ENCODE peak calls at places on chromosomes 1 and 21, in six cellular contexts. V is colonic mucosa, N is tibial artery, L is activated T-cell treated with anti-CD3 and anti-CD28 coated beads for 24 hours, H is astrocyte of the spinal cord, S is bronchial epithelial cell. W is an unnamed sample.

GRCh38 chr1:206116191-206116872 is 856 bp downstream of the AVPR1B start:
- DNase-seq in V (no peak), N (no peak), L (no peak), H (no peak), S (no peak), W (no peak)

GRCh38 chr1:112808861-112809684 is 93.9 kb upstream of the PPM1J start:
- DNase-seq in V (peak; percentile 85), N (peak; percentile 64), L (peak; percentile 47), H (peak; percentile 66), S (peak; percentile 56), W (peak; percentile 81)

GRCh38 chr1:230708631-230709580 is 5.0 kb downstream of the AGT start:
- DNase-seq in V (peak; percentile 93), N (no peak), L (no peak), H (no peak), S (peak; percentile 22), W (no peak)

GRCh38 chr1:232968396-232968795 is 18.0 kb downstream of the NTPCR start:
- DNase-seq in V (no peak), N (no peak), L (no peak), H (no peak), S (no peak), W (no peak)

GRCh38 chr1:1895456-1896333 is 4.8 kb upstream of the GNB1 start:
- DNase-seq in V (no peak), N (no peak), L (no peak), H (no peak), S (no peak), W (no peak)

GRCh38 chr1:41609166-41609883 is 124.8 kb upstream of the EDN2 start:
- DNase-seq in V (no peak), N (no peak), L (no peak), H (no peak), S (no peak), W (no peak)

GRCh38 chr1:51661081-51661518 is 44.2 kb downstream of the OSBPL9 start:
- DNase-seq in V (no peak), N (no peak), L (no peak), H (peak; percentile 97), S (peak; percentile 70), W (no peak)

GRCh38 chr21:33019516-33019884 is 6.2 kb upstream of the OLIG2 start:
- DNase-seq in V (no peak), N (no peak), L (no peak), H (no peak), S (no peak), W (no peak)

GRCh38 chr1:72037745-72038343 is 244.5 kb downstream of the NEGR1 start:
- DNase-seq in V (peak; percentile 56), N (no peak), L (no peak), H (peak; percentile 50), S (peak; percentile 53), W (peak; percentile 71)

GRCh38 chr1:233945979-233946378 is 41.5 kb downstream of the SLC35F3 start:
- DNase-seq in V (no peak), N (no peak), L (no peak), H (no peak), S (no peak), W (no peak)

GRCh38 chr1:223846668-223847007 is 891 bp upstream of the TP53BP2 start:
- DNase-seq in V (peak; percentile 55), N (no peak), L (no peak), H (no peak), S (no peak), W (peak; percentile 43)

GRCh38 chr1:105830614-105831146 is 1225.8 kb upstream of the PRMT6 start:
- DNase-seq in V (no peak), N (no peak), L (no peak), H (no peak), S (peak; percentile 3), W (no peak)

GRCh38 chr1:46370214-46370633 is 23.9 kb upstream of the FAAH start:
- DNase-seq in V (no peak), N (no peak), L (no peak), H (no peak), S (peak; percentile 89), W (no peak)

GRCh38 chr1:52752427-52752826 is 26.2 kb downstream of the ZYG11B start:
- DNase-seq in V (no peak), N (no peak), L (no peak), H (no peak), S (no peak), W (no peak)

GRCh38 chr1:94090761-94091160 is 30.2 kb downstream of the ABCA4 start:
- DNase-seq in V (no peak), N (no peak), L (no peak), H (no peak), S (peak; percentile 22), W (no peak)

GRCh38 chr1:107247679-107248078 is 106.8 kb downstream of the NTNG1 start:
- DNase-seq in V (no peak), N (no peak), L (no peak), H (no peak), S (no peak), W (no peak)

GRCh38 chr1:64133036-64133435 is 70.4 kb upstream of the UBE2U start:
- DNase-seq in V (no peak), N (no peak), L (no peak), H (peak; percentile 83), S (peak; percentile 90), W (no peak)

GRCh38 chr1:38026592-38027200 is 14.2 kb downstream of the UTP11 start:
- DNase-seq in V (no peak), N (no peak), L (no peak), H (peak; percentile 70), S (peak; percentile 79), W (peak; percentile 80)

GRCh38 chr21:42460391-42461184 is 35.4 kb downstream of the RSPH1 start:
- DNase-seq in V (no peak), N (no peak), L (no peak), H (no peak), S (no peak), W (peak; percentile 26)

GRCh38 chr1:180188679-180189175 is 34.1 kb downstream of the QSOX1 start:
- DNase-seq in V (no peak), N (no peak), L (no peak), H (no peak), S (no peak), W (no peak)

GRCh38 chr21:44312716-44313115 is 12.9 kb downstream of the PFKL start:
- DNase-seq in V (no peak), N (no peak), L (no peak), H (no peak), S (no peak), W (no peak)

GRCh38 chr1:86154581-86155060 is 2.0 kb downstream of the COL24A1 start:
- DNase-seq in V (no peak), N (no peak), L (no peak), H (no peak), S (no peak), W (peak; percentile 54)

GRCh38 chr1:239909894-239910293 is 181.8 kb upstream of the FMN2 start:
- DNase-seq in V (no peak), N (no peak), L (no peak), H (peak; percentile 65), S (peak; percentile 39), W (peak; percentile 46)

GRCh38 chr1:10938741-10939417 is 73.6 kb upstream of the TARDBP start:
- DNase-seq in V (no peak), N (no peak), L (no peak), H (no peak), S (no peak), W (no peak)

GRCh38 chr1:70142120-70142519 is 63.3 kb downstream of the LRRC40 start:
- DNase-seq in V (no peak), N (no peak), L (no peak), H (peak; percentile 24), S (no peak), W (no peak)

GRCh38 chr1:43634729-43635128 is 15.2 kb upstream of the KDM4A start:
- DNase-seq in V (no peak), N (no peak), L (no peak), H (no peak), S (no peak), W (peak; percentile 14)

GRCh38 chr21:32461503-32461902 is 49.0 kb downstream of the EVA1C start:
- DNase-seq in V (no peak), N (no peak), L (no peak), H (no peak), S (no peak), W (no peak)

GRCh38 chr21:16517380-16517779 is 787.6 kb downstream of the USP25 start:
- DNase-seq in V (no peak), N (no peak), L (no peak), H (peak; percentile 15), S (no peak), W (no peak)